ENCODE peak calls at places on chromosomes 13 and 19, in ten cellular contexts. O, V, K, P, R, B, C, D, J and Q are unnamed samples.

GRCh38 chr19:1407662-1408299 is 395 bp downstream of the DAZAP1 start:
- DNase-seq in O (no peak), V (no peak), K (peak; percentile 37), P (no peak), R (no peak), B (peak; percentile 49), C (no peak), D (no peak), J (no peak), Q (peak; percentile 30)

GRCh38 chr19:5038631-5039271 is 69.8 kb downstream of the KDM4B start:
- DNase-seq in O (peak; percentile 74), V (no peak), K (no peak), P (no peak), R (peak; percentile 33), B (peak; percentile 18), C (no peak), D (no peak), J (peak; percentile 5), Q (no peak)

GRCh38 chr13:30881931-30882899 is 23.9 kb upstream of the MEDAG start:
- DNase-seq in O (no peak), V (no peak), K (no peak), P (no peak), R (no peak), B (no peak), C (no peak), D (no peak), J (no peak), Q (no peak)

GRCh38 chr13:33016414-33017409 is at the start of gene KL:
- DNase-seq in O (peak; percentile 63), V (no peak), K (no peak), P (peak; percentile 47), R (no peak), B (peak; percentile 28), C (no peak), D (peak; percentile 27), J (no peak), Q (no peak)

GRCh38 chr13:106384516-106384915 is 150.9 kb downstream of the EFNB2 start:
- DNase-seq in O (peak; percentile 26), V (no peak), K (no peak), P (no peak), R (no peak), B (no peak), C (no peak), D (no peak), J (no peak), Q (no peak)

GRCh38 chr19:43229315-43229714 is 23.9 kb upstream of the PSG4 start:
- DNase-seq in O (peak; percentile 52), V (no peak), K (no peak), P (no peak), R (peak; percentile 9), B (no peak), C (no peak), D (no peak), J (no peak), Q (no peak)

GRCh38 chr13:94516456-94516855 is 37.0 kb upstream of the DCT start:
- DNase-seq in O (no peak), V (no peak), K (no peak), P (no peak), R (no peak), B (no peak), C (no peak), D (no peak), J (no peak), Q (no peak)

GRCh38 chr19:9075064-9075964 is 11.5 kb upstream of the OR1M1 start:
- DNase-seq in O (peak; percentile 67), V (no peak), K (no peak), P (no peak), R (peak; percentile 90), B (no peak), C (no peak), D (peak; percentile 11), J (no peak), Q (no peak)

GRCh38 chr13:52001120-52001731 is 10.0 kb downstream of the ATP7B start:
- DNase-seq in O (peak; percentile 82), V (no peak), K (no peak), P (no peak), R (peak; percentile 19), B (peak; percentile 43), C (no peak), D (no peak), J (peak; percentile 31), Q (no peak)

GRCh38 chr19:50870417-50871089 is 2.7 kb upstream of the KLK2 start:
- DNase-seq in O (peak; percentile 60), V (no peak), K (no peak), P (no peak), R (peak; percentile 18), B (no peak), C (no peak), D (peak; percentile 50), J (no peak), Q (no peak)

GRCh38 chr13:76523740-76524382 is 362.3 kb downstream of the KCTD12 start:
- DNase-seq in O (no peak), V (no peak), K (no peak), P (no peak), R (peak; percentile 81), B (no peak), C (no peak), D (no peak), J (no peak), Q (no peak)

GRCh38 chr19:39890755-39891551 is 43.5 kb downstream of the FCGBP start:
- DNase-seq in O (no peak), V (no peak), K (no peak), P (no peak), R (no peak), B (no peak), C (no peak), D (no peak), J (no peak), Q (no peak)

GRCh38 chr19:35559281-35559659 is 4.2 kb downstream of the ATP4A start:
- DNase-seq in O (peak; percentile 26), V (no peak), K (peak; percentile 74), P (no peak), R (no peak), B (no peak), C (no peak), D (no peak), J (no peak), Q (no peak)

GRCh38 chr13:78215458-78215857 is 296.8 kb upstream of the EDNRB start:
- DNase-seq in O (no peak), V (no peak), K (no peak), P (no peak), R (no peak), B (no peak), C (no peak), D (no peak), J (no peak), Q (no peak)

GRCh38 chr13:25276748-25277147 is 10.5 kb downstream of the MTMR6 start:
- DNase-seq in O (no peak), V (no peak), K (no peak), P (no peak), R (peak; percentile 27), B (no peak), C (no peak), D (no peak), J (no peak), Q (no peak)

GRCh38 chr19:3771033-3771905 is 759 bp downstream of the RAX2 start:
- DNase-seq in O (no peak), V (no peak), K (no peak), P (no peak), R (no peak), B (no peak), C (no peak), D (no peak), J (no peak), Q (no peak)

GRCh38 chr13:49225358-49226042 is 5.4 kb downstream of the MLNR start:
- DNase-seq in O (no peak), V (no peak), K (no peak), P (no peak), R (peak; percentile 26), B (no peak), C (no peak), D (no peak), J (peak; percentile 48), Q (no peak)

GRCh38 chr13:111790621-111791020 is 276.3 kb upstream of the SOX1 start:
- DNase-seq in O (no peak), V (no peak), K (no peak), P (no peak), R (no peak), B (no peak), C (no peak), D (no peak), J (no peak), Q (no peak)

GRCh38 chr13:31172001-31172400 is 10.3 kb upstream of the HSPH1 start:
- DNase-seq in O (no peak), V (no peak), K (no peak), P (no peak), R (peak; percentile 34), B (no peak), C (no peak), D (no peak), J (peak; percentile 33), Q (no peak)

GRCh38 chr13:33150146-33150545 is 133.9 kb downstream of the KL start:
- DNase-seq in O (no peak), V (no peak), K (no peak), P (no peak), R (peak; percentile 53), B (no peak), C (no peak), D (no peak), J (no peak), Q (no peak)

GRCh38 chr19:42251572-42251990 is 3.3 kb downstream of the ERF start:
- DNase-seq in O (no peak), V (no peak), K (no peak), P (no peak), R (no peak), B (no peak), C (no peak), D (no peak), J (no peak), Q (no peak)

GRCh38 chr19:9146882-9147281 is 6.7 kb downstream of the ZNF317 start:
- DNase-seq in O (no peak), V (no peak), K (no peak), P (no peak), R (no peak), B (no peak), C (no peak), D (no peak), J (no peak), Q (no peak)

GRCh38 chr19:18193388-18194207 is 580 bp downstream of the MPV17L2 start:
- DNase-seq in O (no peak), V (no peak), K (no peak), P (no peak), R (no peak), B (no peak), C (no peak), D (no peak), J (no peak), Q (no peak)

GRCh38 chr13:113647351-113648217 is 10.4 kb downstream of the ATP4B start:
- DNase-seq in O (no peak), V (no peak), K (no peak), P (no peak), R (peak; percentile 81), B (no peak), C (peak; percentile 95), D (no peak), J (peak; percentile 19), Q (no peak)

GRCh38 chr19:46717034-46717715 is at the start of gene PRKD2:
- DNase-seq in O (peak; percentile 95), V (peak; percentile 79), K (peak; percentile 86), P (peak; percentile 85), R (peak; percentile 68), B (peak; percentile 82), C (peak; percentile 41), D (peak; percentile 92), J (peak; percentile 24), Q (peak; percentile 87)

GRCh38 chr19:16890461-16891184 is 1.8 kb downstream of the F2RL3 start:
- DNase-seq in O (no peak), V (no peak), K (no peak), P (no peak), R (no peak), B (no peak), C (no peak), D (no peak), J (no peak), Q (no peak)

GRCh38 chr19:22422220-22422619 is at the start of gene ZNF98:
- DNase-seq in O (no peak), V (no peak), K (peak; percentile 9), P (no peak), R (no peak), B (no peak), C (no peak), D (no peak), J (peak; percentile 37), Q (no peak)

GRCh38 chr13:51396352-51396751 is 56.5 kb downstream of the INTS6 start:
- DNase-seq in O (no peak), V (no peak), K (no peak), P (no peak), R (no peak), B (no peak), C (no peak), D (no peak), J (peak; percentile 75), Q (no peak)